ENCODE peak calls at places on chromosome 7, in five cellular contexts. Q is HCT116, U is SK-N-SH, S is GM12878, Y is H1. R is an unnamed sample.

GRCh38 chr7:130904031-130904757 is 170.2 kb upstream of the KLF14 start:
- DNase-seq in Q (peak; percentile 93), U (no peak), S (no peak), Y (no peak), R (no peak)

GRCh38 chr7:55427800-55428199 is 62.7 kb downstream of the LANCL2 start:
- DNase-seq in Q (no peak), U (no peak), S (no peak), Y (no peak), R (no peak)

GRCh38 chr7:22842383-22842903 is 19.8 kb upstream of the TOMM7 start:
- DNase-seq in Q (no peak), U (no peak), S (no peak), Y (no peak), R (no peak)

GRCh38 chr7:20508109-20508508 is 107.4 kb upstream of the ABCB5 start:
- DNase-seq in Q (no peak), U (no peak), S (no peak), Y (no peak), R (no peak)

GRCh38 chr7:134866581-134866980 is 87.1 kb downstream of the CALD1 start:
- DNase-seq in Q (no peak), U (no peak), S (no peak), Y (no peak), R (no peak)

GRCh38 chr7:44769381-44770209 is 20.9 kb downstream of the ZMIZ2 start:
- DNase-seq in Q (no peak), U (no peak), S (peak; percentile 80), Y (no peak), R (no peak)

GRCh38 chr7:152544481-152544927 is 108.7 kb upstream of the KMT2C start:
- DNase-seq in Q (no peak), U (no peak), S (no peak), Y (peak; percentile 58), R (no peak)

GRCh38 chr7:69656077-69656476 is 57.8 kb downstream of the AUTS2 start:
- DNase-seq in Q (no peak), U (no peak), S (no peak), Y (no peak), R (no peak)

GRCh38 chr7:135321556-135321955 is 87.9 kb downstream of the STRA8 start:
- DNase-seq in Q (no peak), U (peak; percentile 62), S (no peak), Y (no peak), R (no peak)

GRCh38 chr7:41733063-41733398 is 30.1 kb upstream of the INHBA start:
- DNase-seq in Q (no peak), U (no peak), S (no peak), Y (no peak), R (no peak)

GRCh38 chr7:142636751-142637150 is 112.5 kb upstream of the PRSS1 start:
- DNase-seq in Q (no peak), U (no peak), S (no peak), Y (no peak), R (no peak)

GRCh38 chr7:12754179-12754578 is 66.7 kb downstream of the ARL4A start:
- DNase-seq in Q (no peak), U (no peak), S (no peak), Y (no peak), R (no peak)
- TF ChIP-seq JUND in Q (no peak), U (no peak), S (no peak), Y (no peak), R (no peak)

GRCh38 chr7:94848531-94848930 is 58.9 kb upstream of the PPP1R9A start:
- DNase-seq in Q (no peak), U (no peak), S (no peak), Y (no peak), R (no peak)
- TF ChIP-seq JUND in Q (no peak), U (no peak), S (no peak), Y (no peak), R (no peak)

DNA sequence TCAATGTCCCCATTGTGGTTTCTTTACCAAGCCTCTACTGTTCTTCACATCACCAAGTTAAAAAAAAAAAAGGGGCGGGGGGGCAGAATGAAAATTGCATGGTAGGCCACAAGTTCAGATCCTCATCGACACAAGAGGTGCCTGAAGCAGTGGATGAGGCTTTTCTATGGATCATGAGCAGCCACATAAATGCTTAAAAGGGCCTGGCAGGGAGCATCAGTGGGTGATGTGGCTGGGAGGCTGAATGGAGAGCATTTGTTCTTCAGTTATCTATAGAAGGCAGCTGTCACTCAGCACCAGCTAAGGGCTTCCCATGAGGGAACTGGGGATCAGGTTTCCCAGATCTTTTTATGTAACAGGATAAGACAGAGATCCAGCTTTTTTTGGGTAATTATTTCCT is 117.9 kb downstream of the CFTR start:
- DNase-seq in Q (no peak), U (no peak), S (no peak), Y (no peak), R (no peak)
- TF ChIP-seq JUND in Q (no peak), U (no peak), S (no peak), Y (no peak), R (no peak)

GRCh38 chr7:5334671-5335070 is 51.9 kb downstream of the SLC29A4 start:
- DNase-seq in Q (no peak), U (peak; percentile 16), S (no peak), Y (no peak), R (no peak)
- TF ChIP-seq JUND in Q (no peak), U (no peak), S (no peak), Y (no peak), R (no peak)

DNA sequence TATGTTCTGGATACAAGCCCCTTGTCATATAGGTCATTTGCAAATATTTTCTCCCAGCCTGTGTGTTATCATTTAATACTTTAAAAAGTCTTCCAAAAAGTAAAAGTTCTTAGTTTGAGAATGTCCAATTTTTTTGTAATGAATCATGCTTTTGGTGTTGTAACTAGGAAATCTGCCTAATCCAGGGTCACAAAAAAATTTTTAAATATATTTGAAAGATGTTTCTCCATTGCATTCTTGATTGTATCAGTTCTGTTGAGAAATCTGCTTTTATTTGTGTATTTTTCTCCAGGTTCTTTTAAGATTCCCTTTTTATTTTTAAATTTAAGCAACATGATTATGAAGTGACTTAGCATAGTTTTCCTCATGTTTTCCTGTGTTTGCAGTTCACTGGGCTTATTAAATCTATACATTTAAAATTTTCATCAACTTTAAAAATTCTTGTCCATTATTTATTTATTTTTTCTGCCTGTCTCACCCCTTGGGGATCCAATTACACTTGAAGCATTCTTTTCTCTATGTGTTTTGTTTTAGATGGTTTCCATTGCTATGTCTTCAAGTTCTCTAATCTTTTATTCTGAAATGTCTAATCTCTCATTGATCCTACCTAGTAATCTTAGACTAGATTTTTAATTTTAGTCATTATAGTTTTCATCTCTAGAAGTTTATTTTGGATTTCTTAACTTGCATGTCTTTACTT is 46.9 kb downstream of the CCDC71L start:
- DNase-seq in Q (no peak), U (no peak), S (no peak), Y (no peak), R (no peak)
- TF ChIP-seq JUND in Q (no peak), U (peak; percentile 29), S (no peak), Y (no peak), R (no peak)

DNA sequence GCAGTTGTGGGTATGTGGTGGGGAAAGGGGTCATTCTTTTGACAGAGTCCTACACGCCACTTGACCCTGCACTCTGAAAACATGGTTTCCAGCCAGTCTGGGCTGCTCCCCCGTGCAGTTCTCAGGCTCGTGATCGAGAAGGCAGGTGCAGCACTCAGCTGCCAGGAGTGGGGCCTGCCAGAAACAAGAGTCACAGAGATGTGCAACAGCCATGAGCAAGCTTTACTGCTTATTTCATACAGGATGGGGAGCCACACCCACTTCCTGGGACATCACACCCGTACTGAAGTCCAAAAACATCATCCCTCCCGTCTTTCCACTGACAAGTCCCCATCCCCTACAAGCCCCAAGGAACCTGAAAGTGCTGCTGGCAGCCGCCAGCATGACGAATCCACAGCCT is 9.3 kb downstream of the ATG9B start:
- DNase-seq in Q (no peak), U (no peak), S (no peak), Y (no peak), R (no peak)
- TF ChIP-seq JUND in Q (no peak), U (no peak), S (no peak), Y (no peak), R (no peak)

GRCh38 chr7:132683967-132684690 is 107.9 kb upstream of the PLXNA4 start:
- DNase-seq in Q (no peak), U (no peak), S (no peak), Y (no peak), R (no peak)
- TF ChIP-seq JUND in Q (no peak), U (no peak), S (no peak), Y (no peak), R (no peak)

GRCh38 chr7:121334376-121334775 is 5.6 kb downstream of the WNT16 start:
- DNase-seq in Q (no peak), U (no peak), S (no peak), Y (no peak), R (no peak)
- TF ChIP-seq JUND in Q (no peak), U (no peak), S (no peak), Y (no peak), R (no peak)

GRCh38 chr7:137882806-137883205 is 36.0 kb upstream of the DGKI start:
- DNase-seq in Q (no peak), U (no peak), S (no peak), Y (no peak), R (no peak)
- TF ChIP-seq JUND in Q (no peak), U (no peak), S (no peak), Y (no peak), R (no peak)

R was measured in T47D.